ENCODE peak calls at places on chromosomes 11 and 22, in ten cellular contexts. Z, V, X, G, R, T, W, K, P and Y are unnamed samples. For H3K4me1, the result is how much of the 10 kb centered on the place peaks cover.

GRCh38 chr11:64558065-64558745 is 32.8 kb upstream of the SLC22A12 start:
- DNase-seq in Z (no peak), V (no peak), X (no peak), G (no peak), R (no peak), T (peak), W (peak), K (no peak), P (no peak), Y (no peak)

GRCh38 chr11:3984896-3985295 is 109.7 kb upstream of the RRM1 start:
- DNase-seq in Z (no peak), V (no peak), X (no peak), G (no peak), R (no peak), T (no peak), W (no peak), K (no peak), P (no peak), Y (no peak)

GRCh38 chr22:23240639-23241389 is 60.5 kb downstream of the BCR start:
- DNase-seq in Z (no peak), V (no peak), X (no peak), G (no peak), R (no peak), T (peak), W (no peak), K (no peak), P (no peak), Y (no peak)

GRCh38 chr22:39985383-39986045 is 9.2 kb upstream of the FAM83F start:
- DNase-seq in Z (no peak), V (no peak), X (no peak), G (no peak), R (no peak), T (no peak), W (peak), K (no peak), P (no peak), Y (no peak)

GRCh38 chr22:43186272-43187170 is at the start of gene TTLL12:
- DNase-seq in Z (no peak), V (no peak), X (peak), G (peak), R (no peak), T (peak), W (peak), K (peak), P (no peak), Y (peak)

GRCh38 chr11:110376711-110377324 is 52.9 kb upstream of the FDX1 start:
- DNase-seq in Z (peak), V (no peak), X (no peak), G (peak), R (peak), T (peak), W (peak), K (peak), P (peak), Y (peak)

GRCh38 chr11:62896049-62896448 is 15.4 kb downstream of the SLC3A2 start:
- DNase-seq in Z (no peak), V (no peak), X (no peak), G (no peak), R (no peak), T (no peak), W (no peak), K (no peak), P (no peak), Y (no peak)

GRCh38 chr11:92216789-92217188 is 7.8 kb upstream of the FAT3 start:
- DNase-seq in Z (no peak), V (no peak), X (no peak), G (no peak), R (no peak), T (no peak), W (no peak), K (no peak), P (no peak), Y (no peak)

GRCh38 chr22:47174096-47174495 is 411.6 kb downstream of the TBC1D22A start:
- DNase-seq in Z (no peak), V (peak), X (no peak), G (no peak), R (peak), T (no peak), W (peak), K (no peak), P (no peak), Y (peak)

GRCh38 chr11:117966908-117967307 is 19.3 kb upstream of the IL10RA start:
- DNase-seq in Z (no peak), V (no peak), X (no peak), G (no peak), R (no peak), T (no peak), W (no peak), K (no peak), P (no peak), Y (no peak)

GRCh38 chr11:3109921-3110706 is 52.9 kb upstream of the CARS1 start:
- DNase-seq in Z (no peak), V (peak), X (no peak), G (peak), R (peak), T (peak), W (peak), K (no peak), P (peak), Y (peak)

GRCh38 chr11:12079726-12080556 is 30.4 kb upstream of the MICAL2 start:
- DNase-seq in Z (peak), V (peak), X (no peak), G (peak), R (peak), T (peak), W (peak), K (peak), P (peak), Y (no peak)

GRCh38 chr11:31830406-31830805 is 19.3 kb upstream of the PAX6 start:
- DNase-seq in Z (no peak), V (no peak), X (no peak), G (no peak), R (no peak), T (no peak), W (no peak), K (no peak), P (no peak), Y (no peak)

GRCh38 chr22:27982630-27983180 is 63.6 kb upstream of the PITPNB start:
- DNase-seq in Z (no peak), V (no peak), X (no peak), G (no peak), R (no peak), T (no peak), W (no peak), K (no peak), P (no peak), Y (no peak)

GRCh38 chr22:31085928-31086327 is 4.8 kb downstream of the SMTN start:
- DNase-seq in Z (no peak), V (no peak), X (no peak), G (no peak), R (no peak), T (no peak), W (no peak), K (no peak), P (no peak), Y (no peak)

GRCh38 chr22:31083377-31083768 is 2.3 kb downstream of the SMTN start:
- DNase-seq in Z (no peak), V (no peak), X (no peak), G (peak), R (no peak), T (no peak), W (no peak), K (no peak), P (no peak), Y (no peak)

GRCh38 chr22:31085493-31085824 is 4.3 kb downstream of the SMTN start:
- DNase-seq in Z (peak), V (peak), X (no peak), G (peak), R (no peak), T (peak), W (no peak), K (peak), P (no peak), Y (no peak)

GRCh38 chr22:31083923-31084810 is 3.0 kb downstream of the SMTN start:
- DNase-seq in Z (no peak), V (no peak), X (no peak), G (no peak), R (no peak), T (peak), W (no peak), K (no peak), P (no peak), Y (no peak)

DNA sequence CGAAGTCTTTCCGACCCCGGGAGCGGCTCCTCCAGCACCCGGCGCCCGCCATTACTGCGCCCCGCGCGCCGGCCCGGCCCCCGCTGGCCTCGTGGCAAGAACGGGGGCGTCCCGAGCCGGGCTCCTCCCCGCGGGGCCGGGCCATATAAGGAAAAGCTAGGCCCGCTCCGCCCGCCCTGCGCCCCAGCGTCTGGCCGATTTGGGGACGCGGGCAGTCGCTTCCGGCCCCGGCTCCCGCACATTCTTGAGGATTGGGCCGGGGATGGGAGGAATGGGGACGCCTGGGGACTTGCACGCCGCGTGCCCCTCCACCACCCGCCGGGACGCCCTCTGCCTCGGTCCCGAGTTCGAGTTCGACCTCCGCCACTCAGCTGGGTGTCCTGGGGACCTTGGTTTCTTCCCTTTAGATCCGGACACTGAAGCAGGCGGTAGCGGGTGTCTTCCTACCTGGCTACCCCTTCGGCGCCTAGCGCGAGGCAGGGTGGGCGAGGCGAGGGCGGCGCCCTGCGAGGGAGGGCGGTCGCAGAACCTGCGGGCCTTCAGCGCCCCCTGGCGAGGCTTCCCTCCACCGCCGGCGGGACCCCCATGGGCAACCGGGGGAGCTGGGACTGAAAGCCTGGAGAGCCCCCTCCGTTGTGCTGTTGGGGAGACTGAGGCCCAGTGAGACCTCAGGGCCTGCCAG is 3.8 kb downstream of the SMTN start:
- DNase-seq in Z (peak), V (peak), X (peak), G (peak), R (peak), T (peak), W (peak), K (peak), P (no peak), Y (peak)
- H3K4me1 ChIP-seq in Z (under half), V (under half), X (under half), G (half or more), R (half or more), T (under half), W (under half), K (half or more), P (under half), Y (half or more)

GRCh38 chr11:71423181-71423790 is 24.9 kb downstream of the DHCR7 start:
- DNase-seq in Z (no peak), V (no peak), X (no peak), G (no peak), R (no peak), T (no peak), W (no peak), K (no peak), P (no peak), Y (no peak)

GRCh38 chr11:71420455-71421241 is 27.5 kb downstream of the DHCR7 start:
- DNase-seq in Z (no peak), V (no peak), X (no peak), G (peak), R (no peak), T (peak), W (no peak), K (no peak), P (peak), Y (no peak)

GRCh38 chr11:71418643-71419042 is 29.6 kb downstream of the DHCR7 start:
- DNase-seq in Z (no peak), V (no peak), X (no peak), G (no peak), R (no peak), T (no peak), W (no peak), K (no peak), P (no peak), Y (no peak)

GRCh38 chr11:71425409-71425808 is 22.8 kb downstream of the DHCR7 start:
- DNase-seq in Z (no peak), V (no peak), X (no peak), G (no peak), R (no peak), T (no peak), W (peak), K (no peak), P (no peak), Y (no peak)

DNA sequence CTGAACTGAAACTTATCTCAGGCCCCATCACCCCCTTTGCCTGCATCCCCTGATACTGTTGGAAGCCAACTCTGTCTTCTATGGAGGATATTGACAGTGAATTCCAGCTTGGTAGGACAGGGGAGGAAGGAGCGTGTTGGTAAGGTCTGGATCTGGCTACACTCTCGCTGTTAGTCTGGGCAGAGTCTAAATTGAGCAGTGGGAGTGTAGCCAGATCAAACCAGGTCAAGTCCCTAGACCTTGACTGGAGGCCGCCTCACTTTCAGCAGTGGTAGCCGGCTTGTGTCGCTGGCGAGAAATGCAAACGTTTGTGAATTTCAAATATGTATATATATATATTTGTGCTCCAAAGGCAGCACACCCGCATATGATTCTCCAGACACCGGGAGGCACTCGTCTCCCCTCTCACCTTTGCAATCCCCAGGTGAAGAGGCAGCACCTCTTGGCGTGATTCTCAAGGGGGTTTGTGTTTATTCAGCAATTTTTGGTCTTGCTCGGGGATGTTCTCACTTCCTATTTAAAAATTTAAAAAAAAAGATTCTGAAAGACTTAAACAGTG is 26.7 kb downstream of the DHCR7 start:
- DNase-seq in Z (no peak), V (peak), X (no peak), G (no peak), R (no peak), T (no peak), W (peak), K (no peak), P (no peak), Y (no peak)
- H3K4me3 ChIP-seq in Z (no peak), V (no peak), X (no peak), G (no peak), R (no peak), T (no peak), W (no peak), K (no peak), P (no peak), Y (no peak)

GRCh38 chr11:95705485-95706124 is 84.0 kb downstream of the FAM76B start:
- DNase-seq in Z (peak), V (peak), X (peak), G (peak), R (peak), T (peak), W (peak), K (peak), P (peak), Y (peak)
- H3K27ac ChIP-seq in Z (peak), V (peak), X (no peak), G (no peak), R (peak), T (no peak), W (peak), K (peak), P (no peak), Y (peak)

GRCh38 chr11:111748035-111748804 is 18.0 kb downstream of the PPP2R1B start:
- DNase-seq in Z (no peak), V (no peak), X (no peak), G (no peak), R (no peak), T (no peak), W (no peak), K (no peak), P (no peak), Y (no peak)
- H3K4me1 ChIP-seq in Z (under half), V (under half), X (under half), G (under half), R (under half), T (under half), W (under half), K (under half), P (under half), Y (under half)